ENCODE peak calls at places on chromosome X, in seven cellular contexts. U is ovary, L is uterus, Z is breast epithelium, B is sigmoid colon, G is NB4, X is transverse colon. W is an unnamed sample.

GRCh38 chrX:105765691-105766090 is 56.6 kb upstream of the NRK start:
- DNase-seq in Z (no peak), B (no peak), G (peak), X (no peak), U (no peak), L (no peak), W (no peak)

GRCh38 chrX:4193500-4193899 is 480.1 kb upstream of the PRKX start:
- DNase-seq in B (no peak), L (no peak), Z (no peak), U (no peak), X (no peak), G (no peak), W (no peak)

GRCh38 chrX:42804524-42804923 is 26.6 kb upstream of the PPP1R2C start:
- DNase-seq in X (no peak), B (no peak), Z (no peak), G (no peak), U (no peak), L (no peak), W (no peak)

GRCh38 chrX:15873566-15873965 is 19.0 kb upstream of the AP1S2 start:
- DNase-seq in G (no peak), L (no peak), B (no peak), Z (no peak), U (no peak), X (no peak), W (no peak)

GRCh38 chrX:108537005-108537404 is 97.4 kb downstream of the COL4A5 start:
- DNase-seq in B (no peak), L (no peak), Z (no peak), U (no peak), G (peak), X (no peak), W (no peak)

GRCh38 chrX:50180073-50180940 is 20.5 kb downstream of the AKAP4 start:
- DNase-seq in G (no peak), X (no peak), L (no peak), U (no peak), B (no peak), Z (no peak), W (peak)

GRCh38 chrX:132810488-132810887 is 147.9 kb downstream of the HS6ST2 start:
- DNase-seq in L (no peak), U (no peak), X (no peak), B (no peak), Z (no peak), G (no peak), W (no peak)

GRCh38 chrX:19747672-19748610 is 139.5 kb downstream of the SH3KBP1 start:
- DNase-seq in X (peak), Z (no peak), G (peak), B (peak), U (no peak), L (no peak), W (no peak)

GRCh38 chrX:77223046-77223445 is 224.1 kb upstream of the FGF16 start:
- DNase-seq in L (no peak), B (no peak), U (no peak), Z (no peak), X (no peak), G (no peak), W (no peak)

GRCh38 chrX:1679238-1679637 is 64.4 kb downstream of the ASMT start:
- DNase-seq in Z (no peak), U (no peak), B (no peak), G (peak), L (no peak), X (no peak), W (no peak)

GRCh38 chrX:118627084-118627758 is 100.2 kb upstream of the IL13RA1 start:
- DNase-seq in L (no peak), X (no peak), U (no peak), G (peak), B (no peak), Z (no peak), W (no peak)

GRCh38 chrX:49901068-49901467 is 21.3 kb upstream of the CLCN5 start:
- DNase-seq in U (no peak), B (no peak), L (no peak), Z (no peak), G (no peak), X (no peak), W (no peak)

GRCh38 chrX:108359811-108360602 is 78.2 kb downstream of the COL4A6 start:
- DNase-seq in U (no peak), L (no peak), G (no peak), Z (no peak), B (no peak), X (no peak), W (no peak)

GRCh38 chrX:112190646-112191045 is 108.1 kb upstream of the TRPC5 start:
- DNase-seq in B (no peak), L (no peak), G (no peak), Z (no peak), U (no peak), X (no peak), W (no peak)

GRCh38 chrX:127011629-127012028 is 192.1 kb downstream of the PRR32 start:
- DNase-seq in X (no peak), G (peak), L (no peak), B (no peak), Z (no peak), U (no peak), W (no peak)

GRCh38 chrX:920234-920799 is 289.7 kb downstream of the SHOX start:
- DNase-seq in G (no peak), L (no peak), U (no peak), X (no peak), B (no peak), Z (no peak), W (no peak)

GRCh38 chrX:69503835-69504625 is at the start of gene NALF2:
- DNase-seq in X (peak), U (peak), Z (peak), L (peak), B (peak), G (peak), W (peak)

GRCh38 chrX:16918979-16919378 is 27.5 kb upstream of the REPS2 start:
- DNase-seq in Z (no peak), L (no peak), U (no peak), X (no peak), B (no peak), G (no peak), W (no peak)

GRCh38 chrX:44400588-44400987 is 57.1 kb upstream of the EFHC2 start:
- DNase-seq in B (no peak), X (no peak), L (no peak), U (no peak), G (peak), Z (no peak), W (no peak)

GRCh38 chrX:108167211-108167872 is 75.8 kb downstream of the ATG4A start:
- DNase-seq in X (no peak), L (no peak), U (no peak), B (no peak), Z (no peak), G (no peak), W (no peak)

GRCh38 chrX:109347618-109348017 is 134.3 kb downstream of the GUCY2F start:
- DNase-seq in U (no peak), L (no peak), Z (no peak), G (peak), X (no peak), B (no peak), W (no peak)

GRCh38 chrX:134186362-134187121 is 50.4 kb upstream of the CCDC160 start:
- DNase-seq in Z (no peak), B (no peak), G (peak), L (no peak), X (peak), U (no peak), W (no peak)

GRCh38 chrX:1140236-1140681 is 72.2 kb downstream of the CRLF2 start:
- DNase-seq in L (no peak), B (peak), Z (peak), U (no peak), G (no peak), X (no peak), W (peak)

GRCh38 chrX:83469551-83469950 is 38.5 kb upstream of the POU3F4 start:
- DNase-seq in U (no peak), Z (no peak), L (no peak), G (peak), B (no peak), X (peak), W (peak)

GRCh38 chrX:135737361-135738071 is 24.1 kb downstream of the CT45A1 start:
- DNase-seq in X (no peak), L (no peak), Z (no peak), B (no peak), G (peak), U (no peak), W (no peak)

GRCh38 chrX:12946838-12947544 is 27.9 kb upstream of the TMSB4X start:
- DNase-seq in G (peak), L (peak), U (peak), Z (peak), B (peak), X (peak), W (no peak)

GRCh38 chrX:15786930-15787329 is 3.4 kb upstream of the ZRSR2 start:
- DNase-seq in Z (no peak), X (no peak), L (no peak), G (no peak), B (no peak), U (no peak), W (no peak)

GRCh38 chrX:11460347-11460746 is 167.1 kb downstream of the AMELX start:
- DNase-seq in B (no peak), U (no peak), L (no peak), X (no peak), G (no peak), Z (no peak), W (no peak)

GRCh38 chrX:2351321-2351720 is 149.5 kb downstream of the DHRSX start:
- DNase-seq in B (no peak), G (no peak), X (no peak), Z (no peak), U (no peak), L (no peak), W (no peak)

GRCh38 chrX:154714925-154715324 is 36.0 kb downstream of the GAB3 start:
- DNase-seq in X (peak), B (no peak), L (no peak), U (peak), Z (no peak), G (peak), W (no peak)

GRCh38 chrX:54442790-54443189 is 2.6 kb downstream of the TSR2 start:
- DNase-seq in X (no peak), U (no peak), B (no peak), G (no peak), L (no peak), Z (no peak), W (no peak)

GRCh38 chrX:54446084-54446483 is 5.9 kb downstream of the TSR2 start:
- DNase-seq in B (no peak), G (no peak), Z (no peak), X (no peak), U (no peak), L (no peak), W (no peak)

GRCh38 chrX:54435121-54435520 is 5.1 kb upstream of the TSR2 start:
- DNase-seq in Z (no peak), L (no peak), U (no peak), B (no peak), G (no peak), X (no peak), W (no peak)

GRCh38 chrX:54444752-54445151 is 4.5 kb downstream of the TSR2 start:
- DNase-seq in Z (no peak), X (no peak), L (no peak), U (no peak), G (no peak), B (no peak), W (no peak)

GRCh38 chrX:54439967-54440871 is at the start of gene TSR2:
- DNase-seq in L (peak), Z (peak), U (peak), X (peak), G (peak), B (peak), W (peak)
- TF ChIP-seq POLR2A in L (peak), Z (peak), U (peak), X (peak), G (peak), B (no peak), W (peak)

GRCh38 chrX:136865270-136866168 is 15.0 kb downstream of the RBMX start:
- DNase-seq in G (no peak), L (no peak), Z (no peak), X (no peak), B (no peak), U (no peak), W (no peak)

GRCh38 chrX:136867096-136867491 is 13.4 kb downstream of the RBMX start:
- DNase-seq in L (no peak), U (no peak), G (no peak), X (no peak), B (no peak), Z (no peak), W (no peak)

GRCh38 chrX:136867518-136867917 is 13.0 kb downstream of the RBMX start:
- DNase-seq in G (no peak), B (no peak), Z (no peak), X (no peak), U (no peak), L (no peak), W (no peak)

GRCh38 chrX:136868283-136869055 is 12.1 kb downstream of the RBMX start:
- DNase-seq in X (no peak), Z (no peak), L (no peak), U (no peak), B (no peak), G (no peak), W (no peak)

GRCh38 chrX:136866337-136867095 is 14.0 kb downstream of the RBMX start:
- DNase-seq in G (no peak), X (no peak), U (peak), Z (no peak), L (no peak), B (no peak), W (no peak)
- TF ChIP-seq POLR2A in G (no peak), X (no peak), U (no peak), Z (no peak), L (no peak), B (no peak), W (no peak)

GRCh38 chrX:153333821-153334653 is at the start of gene ZNF275:
- DNase-seq in G (peak), X (peak), Z (peak), U (peak), L (peak), B (peak), W (peak)
- TF ChIP-seq POLR2A in G (peak), X (no peak), Z (no peak), U (peak), L (peak), B (no peak), W (peak)

DNA sequence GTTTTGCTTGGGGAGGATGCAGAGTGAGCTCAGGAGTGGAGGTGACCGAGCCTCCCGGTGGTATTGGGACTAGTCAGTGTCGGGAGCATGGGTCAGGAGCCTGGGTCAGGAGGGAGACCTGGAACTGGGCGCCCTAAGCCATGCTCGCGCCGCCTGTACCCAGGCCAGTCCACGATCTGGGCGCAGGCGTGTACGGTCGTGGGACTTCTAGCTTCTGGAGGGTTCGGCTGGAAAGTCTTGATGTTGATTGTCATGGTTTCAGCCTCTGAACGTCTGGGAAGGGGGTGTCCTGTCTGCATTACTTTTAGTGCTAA is 244 bp downstream of the EIF2S3 start:
- DNase-seq in G (no peak), L (no peak), X (no peak), Z (no peak), U (no peak), B (no peak), W (no peak)
- TF ChIP-seq POLR2A in G (no peak), L (no peak), X (no peak), Z (no peak), U (no peak), B (no peak), W (no peak)

W was measured in right lobe of liver.